ENCODE peak calls at places on chromosomes 12 and 14, in five cellular contexts. I, S, W, U and A are unnamed samples.

GRCh38 chr12:105538880-105539279 is 208.4 kb downstream of the C12orf75 start:
- DNase-seq in U (peak), S (no peak), I (no peak), W (no peak), A (no peak)

GRCh38 chr12:60832300-60832699 is 1236.5 kb downstream of the SLC16A7 start:
- DNase-seq in I (no peak), W (no peak), U (no peak), S (no peak), A (no peak)

GRCh38 chr12:71627438-71628002 is 36.1 kb downstream of the ZFC3H1 start:
- DNase-seq in U (no peak), S (no peak), I (no peak), W (no peak), A (no peak)

GRCh38 chr12:110826592-110827200 is 20.1 kb upstream of the CCDC63 start:
- DNase-seq in W (peak), S (peak), I (peak), U (peak), A (peak)

GRCh38 chr14:30292591-30292990 is 266.4 kb upstream of the G2E3 start:
- DNase-seq in S (no peak), W (no peak), U (no peak), I (no peak), A (no peak)

GRCh38 chr12:123895477-123895876 is 77.2 kb downstream of the CCDC92 start:
- DNase-seq in W (no peak), I (no peak), U (no peak), S (no peak), A (no peak)

GRCh38 chr14:70641548-70642312 is at the start of gene TTC9:
- DNase-seq in S (peak), I (peak), W (no peak), U (no peak), A (peak)

GRCh38 chr12:59651230-59651920 is 55.5 kb downstream of the SLC16A7 start:
- DNase-seq in I (no peak), W (no peak), U (peak), S (no peak), A (no peak)

GRCh38 chr12:50283924-50284236 is 560 bp upstream of the LIMA1 start:
- DNase-seq in I (no peak), U (no peak), S (no peak), W (no peak), A (no peak)

GRCh38 chr12:96482086-96482485 is 7.3 kb upstream of the CFAP54 start:
- DNase-seq in I (no peak), U (no peak), S (no peak), W (no peak), A (no peak)

GRCh38 chr14:99736600-99737371 is 52.7 kb downstream of the CYP46A1 start:
- DNase-seq in S (no peak), W (no peak), I (peak), U (no peak), A (no peak)

GRCh38 chr12:71426648-71427047 is 12.9 kb upstream of the LGR5 start:
- DNase-seq in I (no peak), W (no peak), S (no peak), U (peak), A (no peak)

GRCh38 chr12:106724116-106724515 is 50.4 kb upstream of the RIC8B start:
- DNase-seq in I (no peak), S (no peak), U (no peak), W (no peak), A (no peak)

GRCh38 chr12:124510301-124510970 is 57.0 kb downstream of the NCOR2 start:
- DNase-seq in S (peak), U (no peak), I (no peak), W (no peak), A (peak)

GRCh38 chr14:105198588-105198987 is 17.5 kb upstream of the NUDT14 start:
- DNase-seq in I (no peak), S (no peak), W (no peak), U (no peak), A (no peak)
- TF ChIP-seq CTCF in I (peak), S (no peak), W (no peak), U (no peak), A (peak)

GRCh38 chr14:75506930-75507329 is 15.3 kb upstream of the BATF start:
- DNase-seq in S (no peak), I (no peak), W (no peak), U (no peak), A (no peak)
- TF ChIP-seq CTCF in S (no peak), I (no peak), W (no peak), U (no peak), A (no peak)

GRCh38 chr12:52214421-52214802 is 18.6 kb upstream of the KRT7 start:
- DNase-seq in U (no peak), I (no peak), W (no peak), S (no peak), A (no peak)
- TF ChIP-seq CTCF in U (peak), I (no peak), W (no peak), S (no peak), A (no peak)

DNA sequence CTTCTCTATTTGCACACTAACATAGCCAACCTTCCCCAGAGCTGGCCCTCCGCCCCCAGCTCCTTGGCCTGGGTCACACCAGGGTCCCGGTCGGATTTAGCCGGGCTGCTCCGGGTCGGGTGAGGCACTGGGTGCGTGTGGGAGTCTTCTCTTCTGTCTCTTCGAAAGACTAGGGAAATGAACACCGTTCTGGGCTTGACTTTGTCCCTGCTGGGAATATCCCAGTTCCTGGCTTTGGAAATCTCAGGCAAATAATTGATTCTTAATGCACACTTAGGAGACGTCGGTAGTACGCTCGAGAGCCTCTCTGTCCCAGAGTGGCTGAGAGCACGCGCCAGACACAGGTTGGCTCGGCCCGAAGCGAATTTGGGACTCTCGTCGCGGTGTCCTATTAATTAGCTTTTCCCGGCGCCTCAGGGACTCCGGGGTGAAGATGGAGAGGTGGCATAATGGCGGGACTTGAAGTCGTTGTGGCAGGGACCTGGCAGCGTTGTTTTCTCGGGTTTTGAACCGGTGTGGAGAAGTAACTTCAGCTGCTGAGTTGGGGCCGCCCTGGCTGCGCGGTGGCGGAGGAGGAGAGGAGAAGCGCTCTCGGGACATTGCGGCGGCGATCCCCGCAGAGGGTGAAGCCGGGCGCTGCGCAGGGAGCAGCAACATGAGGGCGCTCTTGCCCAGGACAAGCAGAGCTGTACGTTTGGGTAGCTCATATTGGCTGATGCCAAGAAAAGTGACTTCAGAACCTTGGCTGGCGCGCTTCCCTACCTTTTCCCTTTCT is 7.5 kb downstream of the FOXG1 start:
- DNase-seq in U (peak), W (no peak), S (peak), I (no peak), A (peak)
- TF ChIP-seq CTCF in U (peak), W (no peak), S (no peak), I (no peak), A (peak)

GRCh38 chr14:24881496-24881895 is 168.5 kb downstream of the STXBP6 start:
- DNase-seq in W (no peak), U (no peak), I (no peak), S (no peak), A (no peak)

GRCh38 chr14:24876996-24877395 is 173.0 kb downstream of the STXBP6 start:
- DNase-seq in I (no peak), W (no peak), S (no peak), U (no peak), A (no peak)

GRCh38 chr14:24880689-24881088 is 169.3 kb downstream of the STXBP6 start:
- DNase-seq in U (no peak), S (no peak), W (no peak), I (no peak), A (no peak)

GRCh38 chr14:24876009-24876690 is 173.8 kb downstream of the STXBP6 start:
- DNase-seq in W (no peak), U (no peak), S (no peak), I (no peak), A (no peak)

GRCh38 chr14:24879661-24880381 is 170.1 kb downstream of the STXBP6 start:
- DNase-seq in I (no peak), U (peak), S (no peak), W (no peak), A (no peak)
- TF ChIP-seq CTCF in I (no peak), U (no peak), S (no peak), W (no peak), A (no peak)

GRCh38 chr14:21985081-21985480 is 311.5 kb upstream of the OR4E1 start:
- DNase-seq in W (no peak), I (no peak), U (no peak), S (no peak), A (no peak)

GRCh38 chr14:21989090-21989489 is 315.5 kb upstream of the OR4E1 start:
- DNase-seq in U (peak), I (no peak), S (no peak), W (no peak), A (no peak)

GRCh38 chr14:21990116-21990515 is 316.5 kb upstream of the OR4E1 start:
- DNase-seq in U (no peak), I (no peak), W (no peak), S (no peak), A (no peak)

GRCh38 chr14:21988413-21988812 is 314.8 kb upstream of the OR4E1 start:
- DNase-seq in U (no peak), W (no peak), S (no peak), I (no peak), A (no peak)

DNA sequence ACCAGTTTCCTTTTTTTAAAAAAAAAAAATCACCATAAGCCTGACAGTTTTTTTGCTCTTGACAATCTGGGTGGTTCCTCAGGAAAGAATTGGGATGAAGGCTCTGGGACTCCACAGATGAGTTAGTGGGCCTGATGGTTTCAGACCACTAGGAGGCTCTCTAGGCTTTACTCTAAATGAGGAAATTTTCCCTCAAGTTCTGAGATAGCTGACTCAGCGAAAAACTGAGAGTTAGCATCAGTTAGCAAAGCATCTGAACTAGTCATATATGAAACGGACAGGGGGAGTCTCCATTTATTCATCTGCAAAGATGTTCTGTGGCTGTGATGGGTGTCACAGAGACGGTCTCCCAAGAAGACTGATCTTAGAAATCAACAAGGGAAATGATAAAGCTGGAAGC is 314.3 kb upstream of the OR4E1 start:
- DNase-seq in U (peak), W (no peak), S (no peak), I (no peak), A (no peak)
- TF ChIP-seq CTCF in U (peak), W (no peak), S (no peak), I (peak), A (peak)

GRCh38 chr12:93825501-93825888 is 148.3 kb downstream of the CRADD start:
- DNase-seq in U (no peak), S (no peak), I (no peak), W (no peak), A (no peak)
- TF ChIP-seq CTCF in U (no peak), S (no peak), I (no peak), W (no peak), A (no peak)

GRCh38 chr14:68462683-68463082 is 330.2 kb downstream of the ZFP36L1 start:
- DNase-seq in U (no peak), I (no peak), W (no peak), S (no peak), A (no peak)
- TF ChIP-seq CTCF in U (peak), I (peak), W (no peak), S (no peak), A (no peak)

GRCh38 chr14:79093542-79093941 is 923.4 kb downstream of the NRXN3 start:
- DNase-seq in W (no peak), U (peak), S (no peak), I (no peak), A (no peak)

GRCh38 chr14:79090781-79091180 is 920.6 kb downstream of the NRXN3 start:
- DNase-seq in I (no peak), U (no peak), S (no peak), W (no peak), A (no peak)

DNA sequence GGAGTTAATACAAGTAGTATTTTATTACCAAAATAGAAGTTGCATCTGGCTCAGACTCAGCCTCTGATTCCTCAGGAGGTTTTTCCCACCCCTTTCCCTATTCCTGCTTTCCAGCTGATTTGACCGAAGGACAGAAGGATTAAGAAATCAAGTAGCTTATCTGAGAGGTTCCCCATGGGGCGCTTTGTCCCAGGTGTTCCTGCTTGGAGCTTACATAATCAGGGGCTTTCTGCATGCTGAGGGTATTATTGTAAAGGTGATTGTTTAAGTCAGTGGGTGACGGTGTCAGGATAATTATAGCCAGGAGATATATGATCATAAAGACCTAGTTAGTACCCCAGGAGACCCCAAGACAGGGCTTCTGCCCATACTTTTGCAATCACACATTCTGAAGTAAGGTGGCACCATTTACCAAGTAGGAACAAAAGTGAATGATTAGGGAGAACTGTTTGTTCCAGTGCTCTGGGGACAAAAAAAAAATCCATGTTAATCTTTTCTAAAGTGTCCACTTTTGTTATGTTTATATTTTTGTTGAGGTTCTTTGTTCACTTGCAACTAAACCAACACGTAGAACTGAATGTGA is 921.3 kb downstream of the NRXN3 start:
- DNase-seq in W (no peak), U (no peak), I (no peak), S (no peak), A (no peak)
- TF ChIP-seq CTCF in W (no peak), U (no peak), I (no peak), S (no peak), A (no peak)

GRCh38 chr12:55694188-55694515 is 13.6 kb downstream of the ITGA7 start:
- DNase-seq in I (no peak), U (no peak), S (no peak), W (no peak), A (no peak)
- TF ChIP-seq CTCF in I (no peak), U (no peak), S (no peak), W (no peak), A (no peak)